ENCODE peak calls at places on chromosomes 16 and 17, in six cellular contexts. One of them, this sample, is unnamed.

GRCh38 chr16:2976201-2976600 is 4.0 kb downstream of the PKMYT1 start:
- DNase-seq in T47D: no peak
- DNase-seq in K562: no peak
- DNase-seq in caudate nucleus: no peak
- DNase-seq in NCI-H524: no peak
- DNase-seq in astrocyte of the hippocampus: no peak
- DNase-seq in this sample: no peak

GRCh38 chr17:47188266-47188665 is 829 bp downstream of the CDC27 start:
- DNase-seq in T47D: peak; percentile 16
- DNase-seq in K562: no peak
- DNase-seq in caudate nucleus: no peak
- DNase-seq in NCI-H524: peak; percentile 8
- DNase-seq in astrocyte of the hippocampus: peak; percentile 46
- DNase-seq in this sample: no peak

GRCh38 chr17:60416368-60416925 is 5.8 kb upstream of the CHCT1 start:
- DNase-seq in T47D: no peak
- DNase-seq in K562: no peak
- DNase-seq in caudate nucleus: no peak
- DNase-seq in NCI-H524: no peak
- DNase-seq in astrocyte of the hippocampus: no peak
- DNase-seq in this sample: no peak

GRCh38 chr17:83196088-83196765 is 116.8 kb downstream of the METRNL start:
- DNase-seq in T47D: no peak
- DNase-seq in K562: no peak
- DNase-seq in caudate nucleus: no peak
- DNase-seq in NCI-H524: no peak
- DNase-seq in astrocyte of the hippocampus: peak; percentile 76
- DNase-seq in this sample: no peak

GRCh38 chr17:31736855-31737625 is 122.0 kb downstream of the COPRS start:
- DNase-seq in T47D: no peak
- DNase-seq in K562: no peak
- DNase-seq in caudate nucleus: no peak
- DNase-seq in NCI-H524: no peak
- DNase-seq in astrocyte of the hippocampus: no peak
- DNase-seq in this sample: no peak

GRCh38 chr16:70529051-70529777 is 5.6 kb downstream of the SF3B3 start:
- DNase-seq in T47D: peak; percentile 41
- DNase-seq in K562: peak; percentile 27
- DNase-seq in caudate nucleus: no peak
- DNase-seq in NCI-H524: peak; percentile 20
- DNase-seq in astrocyte of the hippocampus: peak; percentile 56
- DNase-seq in this sample: no peak

GRCh38 chr17:39605492-39606433 is 2.0 kb downstream of the NEUROD2 start:
- DNase-seq in T47D: peak; percentile 63
- DNase-seq in K562: no peak
- DNase-seq in caudate nucleus: no peak
- DNase-seq in NCI-H524: no peak
- DNase-seq in astrocyte of the hippocampus: peak; percentile 46
- DNase-seq in this sample: no peak

GRCh38 chr16:73768786-73769203 is 527.8 kb upstream of the PSMD7 start:
- DNase-seq in T47D: no peak
- DNase-seq in K562: no peak
- DNase-seq in caudate nucleus: no peak
- DNase-seq in NCI-H524: no peak
- DNase-seq in astrocyte of the hippocampus: no peak
- DNase-seq in this sample: no peak

GRCh38 chr17:41835800-41836549 is at the start of gene NT5C3B:
- DNase-seq in T47D: peak; percentile 72
- DNase-seq in K562: peak; percentile 74
- DNase-seq in caudate nucleus: peak; percentile 33
- DNase-seq in NCI-H524: peak; percentile 44
- DNase-seq in astrocyte of the hippocampus: peak; percentile 79
- DNase-seq in this sample: peak; percentile 41

GRCh38 chr17:76414334-76415295 is 30.2 kb downstream of the SPHK1 start:
- DNase-seq in T47D: no peak
- DNase-seq in K562: peak; percentile 94
- DNase-seq in caudate nucleus: peak; percentile 14
- DNase-seq in NCI-H524: peak; percentile 98
- DNase-seq in astrocyte of the hippocampus: peak; percentile 88
- DNase-seq in this sample: peak; percentile 48

GRCh38 chr17:80284631-80285030 is 24.0 kb downstream of the RNF213 start:
- DNase-seq in T47D: no peak
- DNase-seq in K562: peak; percentile 71
- DNase-seq in caudate nucleus: no peak
- DNase-seq in NCI-H524: no peak
- DNase-seq in astrocyte of the hippocampus: no peak
- DNase-seq in this sample: no peak

GRCh38 chr17:19659366-19660177 is 11.0 kb downstream of the ALDH3A2 start:
- DNase-seq in T47D: no peak
- DNase-seq in K562: no peak
- DNase-seq in caudate nucleus: no peak
- DNase-seq in NCI-H524: no peak
- DNase-seq in astrocyte of the hippocampus: no peak
- DNase-seq in this sample: no peak

GRCh38 chr17:40850287-40850972 is 16.6 kb downstream of the KRT12 start:
- DNase-seq in T47D: no peak
- DNase-seq in K562: no peak
- DNase-seq in caudate nucleus: no peak
- DNase-seq in NCI-H524: no peak
- DNase-seq in astrocyte of the hippocampus: no peak
- DNase-seq in this sample: no peak

GRCh38 chr17:56679148-56679766 is 85.8 kb downstream of the NOG start:
- DNase-seq in T47D: peak; percentile 45
- DNase-seq in K562: peak; percentile 29
- DNase-seq in caudate nucleus: no peak
- DNase-seq in NCI-H524: peak; percentile 30
- DNase-seq in astrocyte of the hippocampus: peak; percentile 72
- DNase-seq in this sample: no peak

GRCh38 chr17:57675988-57676387 is 69.1 kb downstream of the CCDC182 start:
- DNase-seq in T47D: no peak
- DNase-seq in K562: no peak
- DNase-seq in caudate nucleus: no peak
- DNase-seq in NCI-H524: no peak
- DNase-seq in astrocyte of the hippocampus: no peak
- DNase-seq in this sample: no peak

GRCh38 chr17:61179316-61179715 is 220.3 kb upstream of the TBX2 start:
- DNase-seq in T47D: no peak
- DNase-seq in K562: no peak
- DNase-seq in caudate nucleus: no peak
- DNase-seq in NCI-H524: peak; percentile 90
- DNase-seq in astrocyte of the hippocampus: no peak
- DNase-seq in this sample: no peak